ENCODE peak calls at places on chromosomes 13 and 19, in seven cellular contexts. N is DND-41, T is neural progenitor cell, H is neuronal stem cell, M is PC-9, W is H1, O is OCI-LY7. Y is an unnamed sample. For H3K9me3, the result is how much of the 10 kb centered on the place peaks cover.

GRCh38 chr19:2192862-2193261 is 29.1 kb downstream of the DOT1L start:
- DNase-seq in N (no peak), T (no peak), H (no peak), M (no peak), W (no peak), O (no peak), Y (no peak)

GRCh38 chr13:112024577-112024976 is 42.4 kb upstream of the SOX1 start:
- DNase-seq in N (no peak), T (no peak), H (no peak), M (no peak), W (no peak), O (no peak), Y (no peak)

GRCh38 chr13:21016487-21016886 is 44.9 kb downstream of the LATS2 start:
- DNase-seq in N (no peak), T (no peak), H (no peak), M (no peak), W (no peak), O (no peak), Y (no peak)

GRCh38 chr13:80509264-80509663 is 168.3 kb upstream of the SPRY2 start:
- DNase-seq in N (no peak), T (no peak), H (no peak), M (no peak), W (no peak), O (no peak), Y (no peak)

GRCh38 chr13:114068723-114069322 is 63.6 kb downstream of the RASA3 start:
- DNase-seq in N (no peak), T (no peak), H (no peak), M (peak), W (no peak), O (no peak), Y (peak)

GRCh38 chr19:58001895-58002369 is 688 bp downstream of the ZNF606 start:
- DNase-seq in N (peak), T (no peak), H (no peak), M (no peak), W (no peak), O (no peak), Y (no peak)

GRCh38 chr13:46050771-46051170 is 1.8 kb downstream of the ZC3H13 start:
- DNase-seq in N (no peak), T (no peak), H (no peak), M (no peak), W (no peak), O (no peak), Y (no peak)

GRCh38 chr13:44237276-44237767 is 136.3 kb upstream of the SERP2 start:
- DNase-seq in N (no peak), T (no peak), H (no peak), M (peak), W (no peak), O (no peak), Y (peak)

GRCh38 chr13:114063545-114064515 is 68.6 kb downstream of the RASA3 start:
- DNase-seq in N (no peak), T (peak), H (no peak), M (no peak), W (no peak), O (no peak), Y (peak)

GRCh38 chr19:41705393-41706174 is 2.8 kb upstream of the CEACAM5 start:
- DNase-seq in N (peak), T (peak), H (peak), M (no peak), W (no peak), O (peak), Y (peak)

GRCh38 chr13:103140001-103140671 is 73.9 kb upstream of the SLC10A2 start:
- DNase-seq in N (no peak), T (peak), H (no peak), M (no peak), W (no peak), O (peak), Y (peak)

GRCh38 chr19:57099199-57099661 is 20.6 kb upstream of the USP29 start:
- DNase-seq in N (peak), T (peak), H (peak), M (no peak), W (no peak), O (peak), Y (peak)

GRCh38 chr13:31945202-31945978 is 86.2 kb upstream of the FRY start:
- DNase-seq in N (no peak), T (peak), H (no peak), M (peak), W (no peak), O (no peak), Y (peak)

GRCh38 chr13:100809856-100810255 is 135.3 kb upstream of the TMTC4 start:
- DNase-seq in N (no peak), T (no peak), H (no peak), M (no peak), W (no peak), O (no peak), Y (no peak)

GRCh38 chr13:87954116-87954515 is 282.9 kb downstream of the SLITRK5 start:
- DNase-seq in N (no peak), T (no peak), H (no peak), M (no peak), W (no peak), O (no peak), Y (no peak)

GRCh38 chr19:54434862-54435174 is 14.2 kb upstream of the LENG8 start:
- DNase-seq in N (no peak), T (no peak), H (no peak), M (no peak), W (no peak), O (no peak), Y (no peak)

GRCh38 chr19:35882074-35882832 is 13.9 kb downstream of the APLP1 start:
- DNase-seq in N (peak), T (peak), H (no peak), M (no peak), W (no peak), O (peak), Y (peak)

GRCh38 chr13:45367995-45368394 is 27.0 kb upstream of the TPT1 start:
- DNase-seq in N (no peak), T (no peak), H (no peak), M (no peak), W (no peak), O (no peak), Y (no peak)

GRCh38 chr19:23762884-23763711 is 4.4 kb upstream of the ZNF681 start:
- DNase-seq in N (peak), T (peak), H (peak), M (peak), W (peak), O (peak), Y (peak)

GRCh38 chr13:60043262-60043661 is 120.5 kb downstream of the DIAPH3 start:
- DNase-seq in N (no peak), T (no peak), H (no peak), M (no peak), W (no peak), O (no peak), Y (no peak)

GRCh38 chr13:107043016-107043957 is 475.4 kb upstream of the ARGLU1 start:
- DNase-seq in N (no peak), T (no peak), H (no peak), M (no peak), W (no peak), O (no peak), Y (no peak)

GRCh38 chr13:97853550-97853949 is 99.9 kb upstream of the IPO5 start:
- DNase-seq in N (no peak), T (no peak), H (no peak), M (peak), W (no peak), O (no peak), Y (peak)

DNA sequence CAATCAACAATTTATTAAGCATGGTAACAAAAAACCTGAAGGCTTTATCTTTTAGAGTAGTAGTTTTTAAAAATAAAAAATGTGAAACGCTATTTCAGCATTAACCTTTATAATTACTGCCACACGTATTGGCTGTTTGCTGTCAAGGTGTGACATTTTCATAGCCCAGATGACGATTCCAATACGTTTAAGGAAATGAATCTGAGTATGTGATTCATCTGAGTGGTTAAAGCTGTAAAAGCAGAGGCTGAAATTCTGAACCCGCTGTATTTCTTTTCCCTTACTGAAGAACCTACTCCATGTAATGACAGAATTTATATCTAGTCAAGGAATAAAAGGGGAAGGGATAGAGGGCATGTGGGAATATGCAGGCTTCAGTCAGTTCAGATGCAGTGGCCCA is 166.0 kb downstream of the LMO7 start:
- DNase-seq in N (no peak), T (no peak), H (no peak), M (no peak), W (no peak), O (no peak), Y (no peak)
- H3K9me3 ChIP-seq in N (under half), T (under half), H (under half), M (under half), W (under half), O (under half), Y (under half)

GRCh38 chr13:76331948-76332712 is 554.1 kb downstream of the KCTD12 start:
- DNase-seq in N (no peak), T (no peak), H (no peak), M (no peak), W (no peak), O (peak), Y (no peak)
- H2AFZ ChIP-seq in N (no peak), T (no peak), H (no peak), M (no peak), W (no peak), O (peak), Y (no peak)

GRCh38 chr13:89953581-89953980 is 1393.9 kb upstream of the MIR17HG start:
- DNase-seq in N (no peak), T (no peak), H (no peak), M (no peak), W (no peak), O (no peak), Y (no peak)

GRCh38 chr13:89950225-89950624 is 1397.3 kb upstream of the MIR17HG start:
- DNase-seq in N (no peak), T (no peak), H (no peak), M (no peak), W (no peak), O (no peak), Y (no peak)

GRCh38 chr13:89955773-89956172 is 1391.7 kb upstream of the MIR17HG start:
- DNase-seq in N (no peak), T (no peak), H (no peak), M (no peak), W (no peak), O (no peak), Y (no peak)

DNA sequence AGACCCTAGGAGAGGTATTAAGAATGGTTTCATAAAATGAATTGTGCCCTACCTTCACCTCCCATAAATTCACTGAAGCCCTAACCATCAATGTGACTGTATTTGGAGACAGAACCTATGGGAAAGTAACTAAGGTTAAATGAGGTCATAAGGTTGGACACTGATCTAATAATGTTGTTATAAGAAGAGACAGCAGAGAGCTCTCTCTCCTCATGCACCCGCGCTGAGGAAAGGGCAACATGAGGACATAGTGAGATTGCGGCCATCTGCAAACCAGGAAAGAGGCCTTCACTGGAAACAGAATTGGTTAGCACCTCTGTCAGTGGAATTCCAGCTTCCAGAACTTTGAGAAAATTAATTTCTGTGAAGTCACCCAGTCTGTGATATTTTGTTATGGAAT is 1396.1 kb upstream of the MIR17HG start:
- DNase-seq in N (no peak), T (peak), H (no peak), M (no peak), W (no peak), O (no peak), Y (peak)
- H3K9me3 ChIP-seq in N (under half), T (under half), H (under half), M (under half), W (under half), O (under half), Y (under half)

GRCh38 chr13:65453982-65454381 is 1776.2 kb downstream of the PCDH9 start:
- DNase-seq in N (no peak), T (no peak), H (no peak), M (no peak), W (no peak), O (no peak), Y (no peak)
- H2AFZ ChIP-seq in N (no peak), T (no peak), H (no peak), M (no peak), W (no peak), O (no peak), Y (no peak)

DNA sequence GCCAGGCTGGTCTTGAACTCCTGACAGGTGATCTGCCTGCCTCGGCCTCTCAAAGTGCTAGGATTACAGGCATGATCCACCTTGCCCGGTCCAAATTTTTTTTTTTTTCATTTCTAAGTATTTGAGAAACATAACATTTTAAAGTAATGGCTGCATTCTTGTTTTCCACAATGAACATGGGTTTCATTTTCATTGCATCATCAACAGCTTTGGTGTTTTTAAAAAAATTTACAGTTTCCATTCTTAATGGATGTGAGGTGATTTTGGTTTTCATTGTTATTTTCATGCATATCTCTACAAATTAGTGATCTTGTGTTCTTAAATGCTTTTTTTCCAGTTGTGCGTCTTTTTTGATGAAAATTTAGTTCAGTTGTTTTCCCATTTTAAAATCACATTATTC is 27.5 kb downstream of the ZNF429 start:
- DNase-seq in N (no peak), T (no peak), H (no peak), M (no peak), W (no peak), O (no peak), Y (no peak)
- H3K9me3 ChIP-seq in N (under half), T (under half), H (under half), M (half or more), W (under half), O (under half), Y (under half)

GRCh38 chr19:49875801-49876421 is 1.2 kb downstream of the AKT1S1 start:
- DNase-seq in N (peak), T (peak), H (peak), M (no peak), W (no peak), O (peak), Y (peak)
- H2AFZ ChIP-seq in N (peak), T (no peak), H (peak), M (peak), W (no peak), O (peak), Y (peak)

DNA sequence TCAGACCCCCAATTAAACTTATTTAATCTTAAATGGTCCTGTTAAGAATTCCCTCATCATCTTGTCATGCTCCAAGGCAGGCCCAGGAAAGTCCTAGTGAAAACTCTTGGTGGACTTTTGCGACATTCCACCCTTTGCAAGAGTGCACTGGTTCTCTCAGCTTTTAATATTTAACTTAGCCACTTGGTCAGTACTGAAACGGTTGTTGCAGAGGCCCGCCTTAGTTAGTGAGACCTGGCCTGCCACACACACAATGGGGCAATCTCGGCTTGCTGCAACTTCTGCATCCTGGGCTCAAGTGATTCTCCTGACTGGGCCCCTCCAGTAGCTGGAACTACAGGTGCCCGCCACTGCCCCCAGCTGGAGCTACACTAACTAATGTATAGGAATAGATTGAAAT is 1366.0 kb downstream of the UQCRFS1 start:
- DNase-seq in N (no peak), T (no peak), H (no peak), M (no peak), W (no peak), O (no peak), Y (no peak)
- H3K9me3 ChIP-seq in N (under half), T (under half), H (under half), M (under half), W (half or more), O (under half), Y (under half)

GRCh38 chr13:36359301-36359950 is 13.2 kb upstream of the SPART start:
- DNase-seq in N (no peak), T (no peak), H (no peak), M (no peak), W (no peak), O (no peak), Y (no peak)
- H2AFZ ChIP-seq in N (no peak), T (no peak), H (no peak), M (no peak), W (no peak), O (no peak), Y (no peak)